ENCODE peak calls at places on chromosome 1, in four cellular contexts. One of them, this sample, is unnamed.

GRCh38 chr1:155282488-155283086 is 5.3 kb downstream of the HCN3 start:
- DNase-seq in hepatocyte: no peak
- DNase-seq in GM10248: no peak
- DNase-seq in cerebellar nuclear complex: no peak
- DNase-seq in this sample: no peak

GRCh38 chr1:24709748-24710416 is 35.4 kb upstream of the CLIC4 start:
- DNase-seq in hepatocyte: no peak
- DNase-seq in GM10248: no peak
- DNase-seq in cerebellar nuclear complex: no peak
- DNase-seq in this sample: no peak

GRCh38 chr1:175933801-175934200 is 190.4 kb upstream of the TNR start:
- DNase-seq in hepatocyte: no peak
- DNase-seq in GM10248: no peak
- DNase-seq in cerebellar nuclear complex: no peak
- DNase-seq in this sample: no peak

GRCh38 chr1:30816211-30817082 is 58.9 kb upstream of the LAPTM5 start:
- DNase-seq in hepatocyte: peak
- DNase-seq in GM10248: no peak
- DNase-seq in cerebellar nuclear complex: no peak
- DNase-seq in this sample: peak

GRCh38 chr1:27338751-27339150 is 3.1 kb upstream of the SYTL1 start:
- DNase-seq in hepatocyte: no peak
- DNase-seq in GM10248: no peak
- DNase-seq in cerebellar nuclear complex: no peak
- DNase-seq in this sample: no peak

GRCh38 chr1:66852870-66853269 is 51.8 kb upstream of the INSL5 start:
- DNase-seq in hepatocyte: no peak
- DNase-seq in GM10248: no peak
- DNase-seq in cerebellar nuclear complex: no peak
- DNase-seq in this sample: no peak

GRCh38 chr1:47547753-47548152 is 109.9 kb downstream of the FOXD2 start:
- DNase-seq in hepatocyte: no peak
- DNase-seq in GM10248: no peak
- DNase-seq in cerebellar nuclear complex: no peak
- DNase-seq in this sample: no peak

GRCh38 chr1:55443175-55443933 is 228.2 kb upstream of the USP24 start:
- DNase-seq in hepatocyte: peak
- DNase-seq in GM10248: no peak
- DNase-seq in cerebellar nuclear complex: no peak
- DNase-seq in this sample: peak

GRCh38 chr1:10267946-10268345 is 57.6 kb downstream of the KIF1B start:
- DNase-seq in hepatocyte: no peak
- DNase-seq in GM10248: no peak
- DNase-seq in cerebellar nuclear complex: no peak
- DNase-seq in this sample: no peak